ENCODE peak calls at places on chromosomes 13 and 19, in eight cellular contexts. One of them, this sample, is unnamed.
A peak's percentile ranks its signal among the peaks of the same experiment; 100 is the strongest.

GRCh38 chr13:53191091-53191490 is 162.5 kb downstream of the OLFM4 start:
- DNase-seq in left colon: no peak
- DNase-seq in cardiac fibroblast: peak; percentile 20
- DNase-seq in central memory CD4-positive, alpha-beta T cell: no peak
- DNase-seq in upper lobe of left lung: no peak
- DNase-seq in activated CD8-positive, alpha-beta memory T cell treated with anti-CD3 and anti-CD28 coated beads for 1 hour: no peak
- DNase-seq in H54: peak; percentile 33
- DNase-seq in GOT3: no peak
- DNase-seq in this sample: no peak

GRCh38 chr13:95247857-95248256 is 53.4 kb downstream of the ABCC4 start:
- DNase-seq in left colon: no peak
- DNase-seq in cardiac fibroblast: no peak
- DNase-seq in central memory CD4-positive, alpha-beta T cell: no peak
- DNase-seq in upper lobe of left lung: no peak
- DNase-seq in activated CD8-positive, alpha-beta memory T cell treated with anti-CD3 and anti-CD28 coated beads for 1 hour: no peak
- DNase-seq in H54: no peak
- DNase-seq in GOT3: no peak
- DNase-seq in this sample: no peak

GRCh38 chr19:6848986-6849385 is 38.4 kb upstream of the ADGRE1 start:
- DNase-seq in left colon: no peak
- DNase-seq in cardiac fibroblast: no peak
- DNase-seq in central memory CD4-positive, alpha-beta T cell: no peak
- DNase-seq in upper lobe of left lung: no peak
- DNase-seq in activated CD8-positive, alpha-beta memory T cell treated with anti-CD3 and anti-CD28 coated beads for 1 hour: no peak
- DNase-seq in H54: no peak
- DNase-seq in GOT3: no peak
- DNase-seq in this sample: no peak

GRCh38 chr13:44768233-44768632 is 192.1 kb upstream of the TSC22D1 start:
- DNase-seq in left colon: no peak
- DNase-seq in cardiac fibroblast: peak; percentile 26
- DNase-seq in central memory CD4-positive, alpha-beta T cell: peak; percentile 44
- DNase-seq in upper lobe of left lung: no peak
- DNase-seq in activated CD8-positive, alpha-beta memory T cell treated with anti-CD3 and anti-CD28 coated beads for 1 hour: no peak
- DNase-seq in H54: no peak
- DNase-seq in GOT3: no peak
- DNase-seq in this sample: no peak

GRCh38 chr13:71906438-71906837 is 39.4 kb upstream of the DACH1 start:
- DNase-seq in left colon: no peak
- DNase-seq in cardiac fibroblast: no peak
- DNase-seq in central memory CD4-positive, alpha-beta T cell: no peak
- DNase-seq in upper lobe of left lung: no peak
- DNase-seq in activated CD8-positive, alpha-beta memory T cell treated with anti-CD3 and anti-CD28 coated beads for 1 hour: no peak
- DNase-seq in H54: no peak
- DNase-seq in GOT3: no peak
- DNase-seq in this sample: no peak

GRCh38 chr19:4304509-4305252 is at the start of gene FSD1:
- DNase-seq in left colon: peak; percentile 44
- DNase-seq in cardiac fibroblast: peak; percentile 47
- DNase-seq in central memory CD4-positive, alpha-beta T cell: peak; percentile 35
- DNase-seq in upper lobe of left lung: no peak
- DNase-seq in activated CD8-positive, alpha-beta memory T cell treated with anti-CD3 and anti-CD28 coated beads for 1 hour: peak; percentile 46
- DNase-seq in H54: peak; percentile 97
- DNase-seq in GOT3: no peak
- DNase-seq in this sample: peak; percentile 60

GRCh38 chr19:45038931-45039893 is at the start of gene CLASRP:
- DNase-seq in left colon: peak; percentile 94
- DNase-seq in cardiac fibroblast: peak; percentile 89
- DNase-seq in central memory CD4-positive, alpha-beta T cell: peak; percentile 83
- DNase-seq in upper lobe of left lung: peak; percentile 90
- DNase-seq in activated CD8-positive, alpha-beta memory T cell treated with anti-CD3 and anti-CD28 coated beads for 1 hour: peak; percentile 88
- DNase-seq in H54: peak; percentile 73
- DNase-seq in GOT3: peak; percentile 61
- DNase-seq in this sample: peak; percentile 90

GRCh38 chr19:4730740-4731171 is 7.1 kb upstream of the DPP9 start:
- DNase-seq in left colon: no peak
- DNase-seq in cardiac fibroblast: peak; percentile 35
- DNase-seq in central memory CD4-positive, alpha-beta T cell: peak; percentile 49
- DNase-seq in upper lobe of left lung: no peak
- DNase-seq in activated CD8-positive, alpha-beta memory T cell treated with anti-CD3 and anti-CD28 coated beads for 1 hour: peak; percentile 49
- DNase-seq in H54: no peak
- DNase-seq in GOT3: peak; percentile 15
- DNase-seq in this sample: no peak

GRCh38 chr13:50387124-50387581 is 371.9 kb downstream of the KCNRG start:
- DNase-seq in left colon: peak; percentile 52
- DNase-seq in cardiac fibroblast: peak; percentile 30
- DNase-seq in central memory CD4-positive, alpha-beta T cell: no peak
- DNase-seq in upper lobe of left lung: peak; percentile 73
- DNase-seq in activated CD8-positive, alpha-beta memory T cell treated with anti-CD3 and anti-CD28 coated beads for 1 hour: peak; percentile 16
- DNase-seq in H54: no peak
- DNase-seq in GOT3: no peak
- DNase-seq in this sample: no peak

GRCh38 chr19:35911790-35912189 is 3.7 kb upstream of the TYROBP start:
- DNase-seq in left colon: no peak
- DNase-seq in cardiac fibroblast: no peak
- DNase-seq in central memory CD4-positive, alpha-beta T cell: no peak
- DNase-seq in upper lobe of left lung: peak; percentile 76
- DNase-seq in activated CD8-positive, alpha-beta memory T cell treated with anti-CD3 and anti-CD28 coated beads for 1 hour: no peak
- DNase-seq in H54: no peak
- DNase-seq in GOT3: no peak
- DNase-seq in this sample: no peak

GRCh38 chr13:107867701-107868661 is 347.4 kb downstream of the LIG4 start:
- DNase-seq in left colon: no peak
- DNase-seq in cardiac fibroblast: peak; percentile 29
- DNase-seq in central memory CD4-positive, alpha-beta T cell: no peak
- DNase-seq in upper lobe of left lung: peak; percentile 22
- DNase-seq in activated CD8-positive, alpha-beta memory T cell treated with anti-CD3 and anti-CD28 coated beads for 1 hour: no peak
- DNase-seq in H54: peak; percentile 94
- DNase-seq in GOT3: no peak
- DNase-seq in this sample: peak; percentile 78

GRCh38 chr19:50181121-50181520 is 18.0 kb upstream of the IZUMO2 start:
- DNase-seq in left colon: no peak
- DNase-seq in cardiac fibroblast: no peak
- DNase-seq in central memory CD4-positive, alpha-beta T cell: no peak
- DNase-seq in upper lobe of left lung: no peak
- DNase-seq in activated CD8-positive, alpha-beta memory T cell treated with anti-CD3 and anti-CD28 coated beads for 1 hour: no peak
- DNase-seq in H54: no peak
- DNase-seq in GOT3: no peak
- DNase-seq in this sample: no peak

GRCh38 chr19:29680447-29680846 is 15.2 kb downstream of the PLEKHF1 start:
- DNase-seq in left colon: peak; percentile 68
- DNase-seq in cardiac fibroblast: no peak
- DNase-seq in central memory CD4-positive, alpha-beta T cell: peak; percentile 88
- DNase-seq in upper lobe of left lung: peak; percentile 67
- DNase-seq in activated CD8-positive, alpha-beta memory T cell treated with anti-CD3 and anti-CD28 coated beads for 1 hour: peak; percentile 65
- DNase-seq in H54: no peak
- DNase-seq in GOT3: no peak
- DNase-seq in this sample: no peak

GRCh38 chr13:101301053-101301452 is 115.3 kb downstream of the NALCN start:
- DNase-seq in left colon: no peak
- DNase-seq in cardiac fibroblast: no peak
- DNase-seq in central memory CD4-positive, alpha-beta T cell: no peak
- DNase-seq in upper lobe of left lung: no peak
- DNase-seq in activated CD8-positive, alpha-beta memory T cell treated with anti-CD3 and anti-CD28 coated beads for 1 hour: no peak
- DNase-seq in H54: no peak
- DNase-seq in GOT3: no peak
- DNase-seq in this sample: no peak

GRCh38 chr13:78875792-78876580 is 217.0 kb upstream of the OBI1 start:
- DNase-seq in left colon: peak; percentile 9
- DNase-seq in cardiac fibroblast: no peak
- DNase-seq in central memory CD4-positive, alpha-beta T cell: no peak
- DNase-seq in upper lobe of left lung: no peak
- DNase-seq in activated CD8-positive, alpha-beta memory T cell treated with anti-CD3 and anti-CD28 coated beads for 1 hour: no peak
- DNase-seq in H54: no peak
- DNase-seq in GOT3: no peak
- DNase-seq in this sample: no peak

GRCh38 chr19:29268721-29269483 is 56.0 kb upstream of the UQCRFS1 start:
- DNase-seq in left colon: no peak
- DNase-seq in cardiac fibroblast: no peak
- DNase-seq in central memory CD4-positive, alpha-beta T cell: no peak
- DNase-seq in upper lobe of left lung: no peak
- DNase-seq in activated CD8-positive, alpha-beta memory T cell treated with anti-CD3 and anti-CD28 coated beads for 1 hour: no peak
- DNase-seq in H54: no peak
- DNase-seq in GOT3: no peak
- DNase-seq in this sample: no peak

GRCh38 chr19:8257052-8257443 is 47.9 kb downstream of the CERS4 start:
- DNase-seq in left colon: no peak
- DNase-seq in cardiac fibroblast: no peak
- DNase-seq in central memory CD4-positive, alpha-beta T cell: no peak
- DNase-seq in upper lobe of left lung: no peak
- DNase-seq in activated CD8-positive, alpha-beta memory T cell treated with anti-CD3 and anti-CD28 coated beads for 1 hour: no peak
- DNase-seq in H54: no peak
- DNase-seq in GOT3: no peak
- DNase-seq in this sample: no peak

GRCh38 chr13:41244555-41244954 is 18.8 kb downstream of the MTRF1 start:
- DNase-seq in left colon: no peak
- DNase-seq in cardiac fibroblast: peak; percentile 9
- DNase-seq in central memory CD4-positive, alpha-beta T cell: no peak
- DNase-seq in upper lobe of left lung: no peak
- DNase-seq in activated CD8-positive, alpha-beta memory T cell treated with anti-CD3 and anti-CD28 coated beads for 1 hour: no peak
- DNase-seq in H54: no peak
- DNase-seq in GOT3: no peak
- DNase-seq in this sample: no peak

GRCh38 chr19:23981863-23982262 is 67.2 kb downstream of the ZNF726 start:
- DNase-seq in left colon: no peak
- DNase-seq in cardiac fibroblast: no peak
- DNase-seq in central memory CD4-positive, alpha-beta T cell: no peak
- DNase-seq in upper lobe of left lung: no peak
- DNase-seq in activated CD8-positive, alpha-beta memory T cell treated with anti-CD3 and anti-CD28 coated beads for 1 hour: no peak
- DNase-seq in H54: no peak
- DNase-seq in GOT3: no peak
- DNase-seq in this sample: no peak

This sample was measured in NCI-H1930.